ENCODE peak calls at places on chromosomes 2 and 18, in six cellular contexts. F is epithelial cell of esophagus, S is endodermal cell, E is cardiac muscle cell, K is cardiac fibroblast, P is HCT116. W is an unnamed sample.

GRCh38 chr2:174145827-174146226 is 102.5 kb downstream of the OLA1 start:
- DNase-seq in F (peak; percentile 29), E (peak; percentile 19), S (peak; percentile 66), K (peak; percentile 37), P (no peak), W (no peak)

GRCh38 chr2:8251291-8251690 is 430.6 kb upstream of the ID2 start:
- DNase-seq in F (no peak), E (no peak), S (no peak), K (no peak), P (no peak), W (no peak)

GRCh38 chr2:206713770-206714169 is 4.4 kb downstream of the DYTN start:
- DNase-seq in E (no peak), S (no peak), P (no peak), F (no peak), K (no peak), W (peak; percentile 31)

GRCh38 chr2:31555967-31556706 is 24.6 kb downstream of the SRD5A2 start:
- DNase-seq in P (no peak), K (no peak), S (no peak), E (no peak), F (no peak), W (no peak)

GRCh38 chr2:154623819-154624218 is 74.7 kb upstream of the KCNJ3 start:
- DNase-seq in E (peak; percentile 68), F (peak; percentile 60), P (peak; percentile 56), K (peak; percentile 31), S (peak; percentile 82), W (peak; percentile 8)

GRCh38 chr2:73232471-73233153 is 427 bp downstream of the PRADC1 start:
- DNase-seq in P (no peak), K (peak; percentile 10), E (no peak), F (no peak), S (peak; percentile 54), W (no peak)

GRCh38 chr18:62912885-62913284 is 197.5 kb downstream of the PHLPP1 start:
- DNase-seq in P (no peak), S (no peak), E (no peak), F (no peak), K (no peak), W (no peak)

GRCh38 chr2:67581751-67582150 is 184.6 kb downstream of the ETAA1 start:
- DNase-seq in E (no peak), S (peak; percentile 74), P (no peak), F (no peak), K (no peak), W (no peak)

GRCh38 chr2:16202643-16203020 is 262.3 kb downstream of the MYCN start:
- DNase-seq in K (no peak), P (no peak), E (no peak), F (no peak), S (no peak), W (no peak)

DNA sequence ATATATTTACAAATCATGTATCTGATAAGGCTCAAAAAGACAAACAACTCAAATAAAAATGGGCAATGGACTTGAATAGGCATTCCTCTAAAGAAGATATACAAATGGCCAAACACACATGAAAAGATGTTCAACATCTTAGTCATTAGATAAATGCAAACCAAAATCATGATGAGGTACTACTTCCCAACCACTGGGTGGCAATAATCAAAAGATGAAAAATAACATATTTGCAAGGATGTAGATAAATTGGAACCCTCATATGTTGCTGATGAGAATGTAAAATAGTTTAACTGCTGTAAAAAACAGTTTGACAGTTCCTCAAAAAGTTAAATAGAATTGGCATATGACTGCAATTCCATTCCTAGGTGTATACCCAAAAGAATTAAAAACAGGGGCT is 132.3 kb downstream of the TTC32 start:
- DNase-seq in F (peak; percentile 40), P (no peak), E (no peak), K (peak; percentile 47), S (no peak), W (no peak)
- TF ChIP-seq CTCF in F (peak; percentile 17), P (peak; percentile 40), E (peak; percentile 35), K (peak; percentile 38), S (peak; percentile 52), W (no peak)

GRCh38 chr2:40329739-40330047 is 122.2 kb downstream of the SLC8A1 start:
- DNase-seq in K (no peak), E (no peak), P (no peak), F (no peak), S (no peak), W (no peak)

GRCh38 chr2:40330086-40330485 is 121.8 kb downstream of the SLC8A1 start:
- DNase-seq in E (no peak), F (no peak), S (no peak), P (no peak), K (no peak), W (no peak)

DNA sequence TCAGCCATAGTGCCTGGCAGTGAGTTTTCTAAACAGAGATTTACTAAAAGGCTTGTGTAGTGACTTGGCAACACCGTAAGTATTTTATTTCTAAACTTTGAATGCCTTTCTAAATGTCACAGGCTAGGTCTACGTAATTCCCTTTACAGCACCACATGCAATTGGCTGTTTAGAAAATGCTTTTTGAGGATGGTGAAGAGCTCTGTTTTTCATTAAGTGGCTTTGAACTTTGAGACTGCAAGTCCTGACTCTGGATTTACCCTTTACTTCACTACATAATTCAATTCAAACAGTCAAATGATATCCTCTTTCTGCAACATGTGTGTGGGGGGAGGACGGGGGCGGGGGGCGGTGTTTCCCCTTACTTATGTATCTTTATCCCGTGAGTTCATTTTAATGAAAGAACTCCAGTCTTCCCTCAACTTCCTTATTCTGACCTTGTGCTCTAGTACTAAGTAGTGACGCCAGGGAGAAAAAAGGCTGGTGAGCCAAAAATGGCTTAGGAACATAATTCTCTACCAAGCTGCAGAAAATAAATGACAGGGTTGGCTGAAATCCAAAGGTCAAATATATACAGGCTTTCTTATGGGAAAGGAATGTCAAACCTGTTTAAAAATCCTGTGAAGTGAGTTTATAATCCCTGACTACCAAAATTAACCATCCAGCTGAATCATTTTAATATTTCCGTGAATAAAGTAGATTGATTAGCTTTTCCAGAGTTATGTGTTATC is 119.6 kb downstream of the SLC8A1 start:
- DNase-seq in P (no peak), S (no peak), K (peak; percentile 65), F (peak; percentile 81), E (no peak), W (no peak)
- TF ChIP-seq CTCF in P (no peak), S (no peak), K (no peak), F (no peak), E (no peak), W (no peak)

GRCh38 chr2:33086400-33087015 is 139.8 kb downstream of the LTBP1 start:
- DNase-seq in S (no peak), E (no peak), K (peak; percentile 58), P (no peak), F (peak; percentile 31), W (no peak)
- TF ChIP-seq CTCF in S (no peak), E (peak; percentile 23), K (no peak), P (peak; percentile 20), F (peak; percentile 21), W (no peak)

GRCh38 chr2:21372654-21373053 is 248.9 kb downstream of the TDRD15 start:
- DNase-seq in E (peak; percentile 45), F (peak; percentile 21), P (no peak), S (peak; percentile 84), K (peak; percentile 0), W (peak; percentile 12)
- TF ChIP-seq CTCF in E (no peak), F (peak; percentile 42), P (no peak), S (peak; percentile 90), K (no peak), W (peak; percentile 35)

W was measured in GM10248.